ENCODE peak calls at places on chromosome 1, in six cellular contexts. E, D, V, H, G and W are unnamed samples.

GRCh38 chr1:209335090-209335692 is 248.3 kb upstream of the CAMK1G start:
- DNase-seq in E (peak), D (no peak), V (no peak), H (no peak), G (peak), W (no peak)

GRCh38 chr1:90725961-90726715 is 9.0 kb upstream of the BARHL2 start:
- DNase-seq in E (no peak), D (peak), V (no peak), H (no peak), G (no peak), W (no peak)

GRCh38 chr1:19734056-19734455 is 65.7 kb downstream of the TMCO4 start:
- DNase-seq in E (no peak), D (no peak), V (no peak), H (no peak), G (no peak), W (no peak)

GRCh38 chr1:159196543-159196942 is 8.1 kb upstream of the ACKR1 start:
- DNase-seq in E (no peak), D (no peak), V (no peak), H (no peak), G (no peak), W (no peak)

GRCh38 chr1:2382621-2383361 is 8.6 kb downstream of the MORN1 start:
- DNase-seq in E (peak), D (peak), V (no peak), H (no peak), G (peak), W (no peak)

GRCh38 chr1:231841616-231842344 is 215.2 kb downstream of the DISC1 start:
- DNase-seq in E (peak), D (no peak), V (no peak), H (no peak), G (no peak), W (peak)

GRCh38 chr1:177902151-177902765 is 67.6 kb downstream of the SEC16B start:
- DNase-seq in E (no peak), D (peak), V (no peak), H (no peak), G (no peak), W (no peak)

GRCh38 chr1:97599447-97599846 is 321.4 kb downstream of the DPYD start:
- DNase-seq in E (no peak), D (no peak), V (peak), H (no peak), G (no peak), W (no peak)